ENCODE peak calls at places on chromosomes 12 and 14, in four cellular contexts. One of them, this sample, is unnamed.

GRCh38 chr12:45988259-45988658 is 2.1 kb downstream of the SCAF11 start:
- DNase-seq in naive thymus-derived CD4-positive, alpha-beta T cell: no peak
- DNase-seq in neural progenitor cell: no peak
- DNase-seq in uterus: no peak
- DNase-seq in this sample: no peak

GRCh38 chr12:95859344-95859816 is 628 bp downstream of the SNRPF start:
- DNase-seq in naive thymus-derived CD4-positive, alpha-beta T cell: no peak
- DNase-seq in neural progenitor cell: peak; percentile 46
- DNase-seq in uterus: no peak
- DNase-seq in this sample: no peak

GRCh38 chr12:52368494-52368893 is 1.2 kb upstream of the KRT85 start:
- DNase-seq in naive thymus-derived CD4-positive, alpha-beta T cell: no peak
- DNase-seq in neural progenitor cell: no peak
- DNase-seq in uterus: no peak
- DNase-seq in this sample: no peak

GRCh38 chr14:74018704-74019407 is at the start of the genes BBOF1 and ENTPD5:
- DNase-seq in naive thymus-derived CD4-positive, alpha-beta T cell: peak; percentile 85
- DNase-seq in neural progenitor cell: peak; percentile 93
- DNase-seq in uterus: peak; percentile 79
- DNase-seq in this sample: peak; percentile 91

GRCh38 chr14:80567905-80568512 is 356.7 kb upstream of the DIO2 start:
- DNase-seq in naive thymus-derived CD4-positive, alpha-beta T cell: no peak
- DNase-seq in neural progenitor cell: no peak
- DNase-seq in uterus: no peak
- DNase-seq in this sample: no peak

GRCh38 chr14:96121660-96122395 is 82.7 kb downstream of the C14orf132 start:
- DNase-seq in naive thymus-derived CD4-positive, alpha-beta T cell: no peak
- DNase-seq in neural progenitor cell: no peak
- DNase-seq in uterus: no peak
- DNase-seq in this sample: no peak

GRCh38 chr12:53996188-53996885 is 3.6 kb upstream of the HOXC9 start:
- DNase-seq in naive thymus-derived CD4-positive, alpha-beta T cell: no peak
- DNase-seq in neural progenitor cell: no peak
- DNase-seq in uterus: no peak
- DNase-seq in this sample: no peak

GRCh38 chr14:26730929-26731618 is 133.2 kb upstream of the NOVA1 start:
- DNase-seq in naive thymus-derived CD4-positive, alpha-beta T cell: no peak
- DNase-seq in neural progenitor cell: peak; percentile 67
- DNase-seq in uterus: no peak
- DNase-seq in this sample: no peak

GRCh38 chr12:71938728-71939385 is at the start of gene TPH2:
- DNase-seq in naive thymus-derived CD4-positive, alpha-beta T cell: peak; percentile 41
- DNase-seq in neural progenitor cell: peak; percentile 94
- DNase-seq in uterus: no peak
- DNase-seq in this sample: peak; percentile 18

GRCh38 chr14:59585891-59586554 is 9.4 kb upstream of the CCDC175 start:
- DNase-seq in naive thymus-derived CD4-positive, alpha-beta T cell: no peak
- DNase-seq in neural progenitor cell: no peak
- DNase-seq in uterus: no peak
- DNase-seq in this sample: no peak

GRCh38 chr14:95163132-95163531 is 5.8 kb upstream of the DICER1 start:
- DNase-seq in naive thymus-derived CD4-positive, alpha-beta T cell: no peak
- DNase-seq in neural progenitor cell: no peak
- DNase-seq in uterus: no peak
- DNase-seq in this sample: no peak

GRCh38 chr12:24997970-24998582 is 49.2 kb upstream of the BCAT1 start:
- DNase-seq in naive thymus-derived CD4-positive, alpha-beta T cell: no peak
- DNase-seq in neural progenitor cell: no peak
- DNase-seq in uterus: no peak
- DNase-seq in this sample: peak; percentile 2

GRCh38 chr14:75981426-75981825 is 369 bp downstream of the TGFB3 start:
- DNase-seq in naive thymus-derived CD4-positive, alpha-beta T cell: peak; percentile 56
- DNase-seq in neural progenitor cell: peak; percentile 55
- DNase-seq in uterus: peak; percentile 29
- DNase-seq in this sample: peak; percentile 24

GRCh38 chr12:84822541-84822940 is 90.1 kb downstream of the SLC6A15 start:
- DNase-seq in naive thymus-derived CD4-positive, alpha-beta T cell: no peak
- DNase-seq in neural progenitor cell: no peak
- DNase-seq in uterus: no peak
- DNase-seq in this sample: no peak

GRCh38 chr14:71692496-71692895 is 239.7 kb upstream of the RGS6 start:
- DNase-seq in naive thymus-derived CD4-positive, alpha-beta T cell: no peak
- DNase-seq in neural progenitor cell: no peak
- DNase-seq in uterus: no peak
- DNase-seq in this sample: no peak

GRCh38 chr14:101561145-101561896 is at the start of gene DIO3:
- DNase-seq in naive thymus-derived CD4-positive, alpha-beta T cell: no peak
- DNase-seq in neural progenitor cell: peak; percentile 96
- DNase-seq in uterus: peak; percentile 73
- DNase-seq in this sample: no peak

GRCh38 chr12:116924558-116925453 is 14.1 kb downstream of the FBXW8 start:
- DNase-seq in naive thymus-derived CD4-positive, alpha-beta T cell: peak; percentile 59
- DNase-seq in neural progenitor cell: no peak
- DNase-seq in uterus: no peak
- DNase-seq in this sample: peak; percentile 85

GRCh38 chr12:118981285-118982201 is at the start of gene SRRM4:
- DNase-seq in naive thymus-derived CD4-positive, alpha-beta T cell: no peak
- DNase-seq in neural progenitor cell: peak; percentile 95
- DNase-seq in uterus: no peak
- DNase-seq in this sample: no peak

GRCh38 chr12:66297923-66298322 is 4.4 kb upstream of the HELB start:
- DNase-seq in naive thymus-derived CD4-positive, alpha-beta T cell: no peak
- DNase-seq in neural progenitor cell: no peak
- DNase-seq in uterus: no peak
- DNase-seq in this sample: no peak

GRCh38 chr12:91155990-91156389 is 26.6 kb downstream of the DCN start:
- DNase-seq in naive thymus-derived CD4-positive, alpha-beta T cell: no peak
- DNase-seq in neural progenitor cell: no peak
- DNase-seq in uterus: no peak
- DNase-seq in this sample: no peak

GRCh38 chr12:65895031-65895430 is 70.7 kb downstream of the HMGA2 start:
- DNase-seq in naive thymus-derived CD4-positive, alpha-beta T cell: no peak
- DNase-seq in neural progenitor cell: no peak
- DNase-seq in uterus: no peak
- DNase-seq in this sample: no peak

GRCh38 chr14:89349196-89350008 is 67.6 kb downstream of the FOXN3 start:
- DNase-seq in naive thymus-derived CD4-positive, alpha-beta T cell: no peak
- DNase-seq in neural progenitor cell: peak; percentile 90
- DNase-seq in uterus: peak; percentile 65
- DNase-seq in this sample: no peak

DNA sequence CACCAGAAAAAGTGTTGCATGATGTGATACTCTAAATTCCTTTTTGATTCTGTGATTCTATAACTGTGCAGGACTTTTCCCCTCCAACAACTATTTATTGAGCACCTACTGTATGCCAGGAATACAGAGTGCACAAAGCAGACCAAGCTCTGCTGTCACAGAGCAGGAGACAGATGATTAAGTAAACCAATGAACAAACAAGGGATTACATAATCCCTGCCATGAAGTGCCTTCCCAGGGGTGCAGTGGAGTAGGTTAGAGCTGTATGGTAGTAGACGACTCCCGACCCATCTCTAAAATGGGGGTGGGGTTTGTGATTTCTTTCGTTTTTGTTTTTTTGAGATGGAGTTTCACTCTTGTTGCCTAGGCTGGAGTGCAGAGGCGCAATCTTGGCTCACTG is 213.9 kb downstream of the TBX5 start:
- DNase-seq in naive thymus-derived CD4-positive, alpha-beta T cell: no peak
- DNase-seq in neural progenitor cell: no peak
- DNase-seq in uterus: no peak
- DNase-seq in this sample: no peak
- H3K4me3 ChIP-seq in naive thymus-derived CD4-positive, alpha-beta T cell: no peak overlapping the region
- H3K4me3 ChIP-seq in neural progenitor cell: no peak overlapping the region
- H3K4me3 ChIP-seq in uterus: no peak overlapping the region
- H3K4me3 ChIP-seq in this sample: no peak overlapping the region

GRCh38 chr14:51963164-51963733 is 26.1 kb upstream of the RTRAF start:
- DNase-seq in naive thymus-derived CD4-positive, alpha-beta T cell: no peak
- DNase-seq in neural progenitor cell: no peak
- DNase-seq in uterus: no peak
- DNase-seq in this sample: no peak
- H3K4me3 ChIP-seq in naive thymus-derived CD4-positive, alpha-beta T cell: no peak overlapping the region
- H3K4me3 ChIP-seq in neural progenitor cell: no peak overlapping the region
- H3K4me3 ChIP-seq in uterus: no peak overlapping the region
- H3K4me3 ChIP-seq in this sample: no peak overlapping the region

GRCh38 chr14:105015242-105015641 is 5.6 kb downstream of the CDCA4 start:
- DNase-seq in naive thymus-derived CD4-positive, alpha-beta T cell: no peak
- DNase-seq in neural progenitor cell: no peak
- DNase-seq in uterus: no peak
- DNase-seq in this sample: peak; percentile 39

GRCh38 chr14:105015905-105016304 is 5.0 kb downstream of the CDCA4 start:
- DNase-seq in naive thymus-derived CD4-positive, alpha-beta T cell: no peak
- DNase-seq in neural progenitor cell: no peak
- DNase-seq in uterus: no peak
- DNase-seq in this sample: no peak

GRCh38 chr14:105014032-105014431 is 6.9 kb downstream of the CDCA4 start:
- DNase-seq in naive thymus-derived CD4-positive, alpha-beta T cell: no peak
- DNase-seq in neural progenitor cell: no peak
- DNase-seq in uterus: no peak
- DNase-seq in this sample: no peak

GRCh38 chr14:105013150-105013787 is 7.6 kb downstream of the CDCA4 start:
- DNase-seq in naive thymus-derived CD4-positive, alpha-beta T cell: no peak
- DNase-seq in neural progenitor cell: no peak
- DNase-seq in uterus: no peak
- DNase-seq in this sample: no peak

DNA sequence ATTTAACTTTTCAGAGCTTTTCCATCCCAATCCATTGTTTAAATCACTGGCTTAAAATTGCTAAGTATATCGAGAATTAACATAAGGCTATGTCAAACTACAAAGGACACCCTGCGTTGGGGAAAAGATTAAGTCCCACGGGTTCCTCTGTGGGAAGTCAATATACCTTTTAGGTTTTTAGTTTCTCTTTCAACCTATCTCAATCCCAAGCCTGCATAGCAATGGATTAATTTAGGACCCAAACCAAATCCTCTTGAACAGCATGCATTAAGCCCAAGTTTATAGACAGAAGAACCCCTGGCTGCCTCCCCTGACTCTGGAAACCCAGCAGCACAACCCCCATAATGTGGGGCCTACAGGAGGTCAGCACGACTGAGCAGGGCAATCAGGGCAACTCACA is 6.3 kb downstream of the CDCA4 start:
- DNase-seq in naive thymus-derived CD4-positive, alpha-beta T cell: no peak
- DNase-seq in neural progenitor cell: no peak
- DNase-seq in uterus: no peak
- DNase-seq in this sample: no peak
- H3K4me3 ChIP-seq in naive thymus-derived CD4-positive, alpha-beta T cell: peak overlapping the region; percentile 36
- H3K4me3 ChIP-seq in neural progenitor cell: no peak overlapping the region
- H3K4me3 ChIP-seq in uterus: no peak overlapping the region
- H3K4me3 ChIP-seq in this sample: no peak overlapping the region

GRCh38 chr12:130806574-130806973 is 32.5 kb downstream of the STX2 start:
- DNase-seq in naive thymus-derived CD4-positive, alpha-beta T cell: no peak
- DNase-seq in neural progenitor cell: no peak
- DNase-seq in uterus: no peak
- DNase-seq in this sample: no peak
- H3K4me3 ChIP-seq in naive thymus-derived CD4-positive, alpha-beta T cell: no peak overlapping the region
- H3K4me3 ChIP-seq in neural progenitor cell: no peak overlapping the region
- H3K4me3 ChIP-seq in uterus: no peak overlapping the region
- H3K4me3 ChIP-seq in this sample: no peak overlapping the region

GRCh38 chr12:76424941-76425340 is 76.7 kb upstream of the BBS10 start:
- DNase-seq in naive thymus-derived CD4-positive, alpha-beta T cell: no peak
- DNase-seq in neural progenitor cell: no peak
- DNase-seq in uterus: no peak
- DNase-seq in this sample: no peak

GRCh38 chr12:76422154-76422877 is 74.1 kb upstream of the BBS10 start:
- DNase-seq in naive thymus-derived CD4-positive, alpha-beta T cell: no peak
- DNase-seq in neural progenitor cell: no peak
- DNase-seq in uterus: no peak
- DNase-seq in this sample: no peak

GRCh38 chr12:76426160-76426559 is 77.9 kb upstream of the BBS10 start:
- DNase-seq in naive thymus-derived CD4-positive, alpha-beta T cell: no peak
- DNase-seq in neural progenitor cell: no peak
- DNase-seq in uterus: no peak
- DNase-seq in this sample: no peak

GRCh38 chr12:76420221-76420620 is 72.0 kb upstream of the BBS10 start:
- DNase-seq in naive thymus-derived CD4-positive, alpha-beta T cell: no peak
- DNase-seq in neural progenitor cell: no peak
- DNase-seq in uterus: no peak
- DNase-seq in this sample: no peak

DNA sequence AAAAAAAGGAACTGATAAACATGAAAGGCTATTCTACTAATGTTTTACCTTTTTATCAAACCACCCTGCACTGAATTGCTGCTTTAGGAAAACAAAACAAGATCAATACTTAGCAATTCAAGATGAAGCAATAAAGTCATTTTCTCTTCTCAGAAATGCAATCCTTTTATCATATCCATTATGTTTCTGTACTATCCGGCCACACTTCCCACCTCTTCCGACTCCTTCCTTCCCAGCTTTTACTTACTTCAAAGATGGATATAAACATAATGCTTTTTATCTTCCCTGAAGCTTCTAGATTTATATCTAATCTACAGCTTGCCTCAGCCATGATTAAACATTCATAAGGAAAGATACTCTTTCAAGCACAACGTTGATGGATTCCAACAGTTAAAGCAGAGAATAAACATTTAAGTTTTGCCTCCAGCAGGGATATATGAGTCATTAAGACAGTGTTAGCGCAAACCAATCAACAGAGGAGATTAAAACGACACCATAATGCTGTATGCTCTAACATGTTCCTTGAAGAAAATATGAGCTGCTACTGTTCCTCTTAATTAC is 74.7 kb upstream of the BBS10 start:
- DNase-seq in naive thymus-derived CD4-positive, alpha-beta T cell: no peak
- DNase-seq in neural progenitor cell: no peak
- DNase-seq in uterus: no peak
- DNase-seq in this sample: no peak
- H3K4me3 ChIP-seq in naive thymus-derived CD4-positive, alpha-beta T cell: no peak overlapping the region
- H3K4me3 ChIP-seq in neural progenitor cell: no peak overlapping the region
- H3K4me3 ChIP-seq in uterus: no peak overlapping the region
- H3K4me3 ChIP-seq in this sample: no peak overlapping the region

DNA sequence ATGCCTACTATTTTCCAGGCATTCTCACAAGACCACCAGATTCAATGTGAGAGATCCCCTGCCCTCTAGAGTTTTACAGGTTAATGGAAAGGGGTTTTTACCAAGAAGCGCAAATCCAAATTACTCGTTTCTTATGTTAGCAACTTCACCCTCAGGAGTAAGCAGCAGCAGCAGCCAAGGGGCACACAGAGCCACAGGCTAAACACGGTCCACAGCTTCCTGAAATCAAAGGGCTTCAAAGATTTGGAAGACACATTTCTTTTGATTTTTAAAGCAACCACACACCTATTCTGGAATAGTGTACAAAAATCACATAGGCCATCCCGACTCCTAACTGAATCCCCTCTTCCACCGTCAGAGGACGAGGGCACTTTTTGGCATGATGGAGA is 106.9 kb downstream of the ARF6 start:
- DNase-seq in naive thymus-derived CD4-positive, alpha-beta T cell: no peak
- DNase-seq in neural progenitor cell: no peak
- DNase-seq in uterus: no peak
- DNase-seq in this sample: no peak
- H3K4me3 ChIP-seq in naive thymus-derived CD4-positive, alpha-beta T cell: peak overlapping the region; percentile 49
- H3K4me3 ChIP-seq in neural progenitor cell: no peak overlapping the region
- H3K4me3 ChIP-seq in uterus: no peak overlapping the region
- H3K4me3 ChIP-seq in this sample: peak overlapping the region; percentile 67